ENCODE peak calls at places on chromosomes 1 and 21, in ten cellular contexts. Y is tibial nerve; E is CD4-positive, alpha-beta T cell; Q is AG09319; N is HFFc6; U is AG10803; I is fibroblast of lung; G is HL-60; R is lung; A is HCT116. D is an unnamed sample.

GRCh38 chr1:196680107-196680506 is 28.3 kb downstream of the CFH start:
- DNase-seq in Y (no peak), E (no peak), Q (no peak), N (no peak), U (peak), I (peak), G (no peak), R (no peak), A (no peak), D (no peak)

GRCh38 chr1:44941424-44942324 is 44.7 kb downstream of the EIF2B3 start:
- DNase-seq in Y (no peak), E (no peak), Q (no peak), N (no peak), U (no peak), I (no peak), G (no peak), R (no peak), A (no peak), D (no peak)

GRCh38 chr21:31413698-31414097 is 69.6 kb upstream of the TIAM1 start:
- DNase-seq in Y (no peak), E (no peak), Q (no peak), N (no peak), U (no peak), I (no peak), G (no peak), R (no peak), A (no peak), D (no peak)

GRCh38 chr1:210072891-210073509 is 135.0 kb downstream of the SYT14 start:
- DNase-seq in Y (no peak), E (no peak), Q (no peak), N (no peak), U (no peak), I (no peak), G (no peak), R (no peak), A (no peak), D (no peak)

GRCh38 chr1:209743145-209743482 is 12.7 kb upstream of the TRAF3IP3 start:
- DNase-seq in Y (peak), E (no peak), Q (peak), N (peak), U (peak), I (peak), G (no peak), R (no peak), A (no peak), D (no peak)

GRCh38 chr1:160726114-160726497 is 12.9 kb upstream of the SLAMF7 start:
- DNase-seq in Y (no peak), E (no peak), Q (no peak), N (peak), U (no peak), I (no peak), G (no peak), R (no peak), A (no peak), D (no peak)

GRCh38 chr1:205970486-205970885 is 27.2 kb upstream of the SLC26A9 start:
- DNase-seq in Y (no peak), E (no peak), Q (no peak), N (peak), U (peak), I (no peak), G (no peak), R (no peak), A (no peak), D (no peak)

GRCh38 chr1:227280836-227281235 is 37.5 kb downstream of the CDC42BPA start:
- DNase-seq in Y (no peak), E (no peak), Q (no peak), N (no peak), U (no peak), I (no peak), G (no peak), R (no peak), A (no peak), D (no peak)

GRCh38 chr1:149844096-149844495 is 55.3 kb upstream of the BOLA1 start:
- DNase-seq in Y (no peak), E (no peak), Q (no peak), N (peak), U (peak), I (peak), G (peak), R (no peak), A (no peak), D (no peak)

GRCh38 chr1:109208431-109208830 is 5.3 kb upstream of the SARS1 start:
- DNase-seq in Y (no peak), E (no peak), Q (no peak), N (no peak), U (no peak), I (no peak), G (no peak), R (no peak), A (no peak), D (no peak)

GRCh38 chr1:201882665-201883132 is 6.0 kb upstream of the SHISA4 start:
- DNase-seq in Y (no peak), E (no peak), Q (no peak), N (peak), U (peak), I (peak), G (peak), R (no peak), A (peak), D (no peak)

GRCh38 chr1:247111636-247112478 is 7.7 kb upstream of the ZNF669 start:
- DNase-seq in Y (peak), E (no peak), Q (peak), N (peak), U (peak), I (peak), G (no peak), R (peak), A (no peak), D (no peak)

GRCh38 chr1:56516539-56517252 is 62.7 kb downstream of the PLPP3 start:
- DNase-seq in Y (no peak), E (no peak), Q (no peak), N (peak), U (peak), I (peak), G (peak), R (peak), A (peak), D (no peak)

GRCh38 chr1:117093091-117093534 is 28.4 kb downstream of the TRIM45 start:
- DNase-seq in Y (no peak), E (no peak), Q (peak), N (peak), U (peak), I (peak), G (no peak), R (no peak), A (no peak), D (no peak)

GRCh38 chr1:156365754-156366153 is 3.3 kb upstream of the RHBG start:
- DNase-seq in Y (no peak), E (no peak), Q (no peak), N (no peak), U (no peak), I (no peak), G (no peak), R (no peak), A (no peak), D (no peak)

GRCh38 chr1:9413143-9413876 is 120.6 kb downstream of the SPSB1 start:
- DNase-seq in Y (peak), E (peak), Q (peak), N (peak), U (peak), I (peak), G (peak), R (no peak), A (peak), D (no peak)

GRCh38 chr1:225896937-225897549 is 8.1 kb upstream of the LEFTY1 start:
- DNase-seq in Y (no peak), E (peak), Q (no peak), N (no peak), U (no peak), I (no peak), G (peak), R (no peak), A (peak), D (no peak)

GRCh38 chr21:31848339-31848985 is 24.4 kb upstream of the HUNK start:
- DNase-seq in Y (no peak), E (no peak), Q (no peak), N (no peak), U (no peak), I (no peak), G (no peak), R (no peak), A (no peak), D (no peak)

GRCh38 chr1:17244826-17245740 is 3.8 kb upstream of the PADI3 start:
- DNase-seq in Y (no peak), E (no peak), Q (no peak), N (no peak), U (no peak), I (no peak), G (no peak), R (no peak), A (no peak), D (no peak)

GRCh38 chr1:230306158-230306557 is 120.0 kb downstream of the PGBD5 start:
- DNase-seq in Y (no peak), E (no peak), Q (no peak), N (no peak), U (no peak), I (no peak), G (peak), R (no peak), A (no peak), D (no peak)

GRCh38 chr1:110390096-110390495 is 730 bp downstream of the SLC16A4 start:
- DNase-seq in Y (peak), E (no peak), Q (peak), N (peak), U (peak), I (peak), G (no peak), R (peak), A (no peak), D (no peak)

GRCh38 chr1:31577515-31578191 is 1.3 kb downstream of the TINAGL1 start:
- DNase-seq in Y (no peak), E (no peak), Q (no peak), N (peak), U (peak), I (peak), G (no peak), R (peak), A (no peak), D (no peak)

GRCh38 chr1:201708691-201709090 is 120.3 kb upstream of the IPO9 start:
- DNase-seq in Y (no peak), E (no peak), Q (no peak), N (no peak), U (no peak), I (no peak), G (no peak), R (no peak), A (no peak), D (no peak)

GRCh38 chr21:22260274-22260673 is 1262.1 kb downstream of the NCAM2 start:
- DNase-seq in Y (no peak), E (no peak), Q (no peak), N (no peak), U (no peak), I (no peak), G (no peak), R (no peak), A (no peak), D (no peak)

GRCh38 chr21:45768011-45768740 is 124.7 kb downstream of the PCBP3 start:
- DNase-seq in Y (no peak), E (no peak), Q (no peak), N (no peak), U (peak), I (peak), G (no peak), R (no peak), A (no peak), D (no peak)

GRCh38 chr1:2979191-2980072 is 41.8 kb upstream of the ACTRT2 start:
- DNase-seq in Y (no peak), E (no peak), Q (no peak), N (no peak), U (no peak), I (no peak), G (no peak), R (no peak), A (no peak), D (no peak)

DNA sequence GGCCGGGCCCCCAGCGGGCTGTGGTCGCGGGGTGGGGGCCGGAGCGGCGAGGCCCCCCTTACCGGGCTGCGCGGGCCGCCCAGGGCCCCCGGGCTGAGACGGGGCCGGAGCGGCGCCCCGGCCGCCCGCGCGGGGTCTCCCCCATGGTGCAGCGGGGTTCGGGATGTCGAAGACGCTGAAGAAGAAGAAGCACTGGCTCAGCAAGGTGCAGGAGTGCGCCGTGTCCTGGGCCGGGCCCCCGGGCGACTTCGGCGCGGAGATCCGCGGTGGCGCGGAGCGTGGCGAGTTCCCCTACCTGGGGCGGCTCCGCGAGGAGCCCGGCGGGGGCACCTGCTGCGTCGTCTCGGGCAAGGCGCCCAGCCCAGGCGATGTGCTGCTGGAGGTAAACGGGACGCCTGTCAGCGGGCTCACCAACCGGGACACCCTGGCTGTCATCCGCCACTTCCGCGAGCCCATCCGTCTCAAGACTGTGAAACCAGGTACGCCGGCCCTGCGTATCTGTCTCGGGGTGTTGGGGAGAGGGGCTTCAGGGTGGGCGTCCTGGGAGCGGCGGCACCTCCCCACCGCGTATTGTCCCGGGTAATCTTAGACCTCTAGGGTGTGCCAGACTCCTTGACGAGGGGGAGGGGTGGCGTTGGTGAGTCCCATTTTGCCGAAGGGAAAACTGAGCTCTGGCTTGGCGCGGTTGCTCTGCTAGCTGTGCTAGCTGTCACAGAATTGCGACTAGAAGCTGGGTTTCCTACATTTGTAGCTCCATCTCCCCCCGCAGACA is 742 bp downstream of the MAGI3 start:
- DNase-seq in Y (peak), E (peak), Q (no peak), N (peak), U (peak), I (peak), G (peak), R (peak), A (no peak), D (no peak)
- TF ChIP-seq CTCF in Y (no peak), E (no peak), Q (peak), N (no peak), U (no peak), I (no peak), G (no peak), R (no peak), A (peak), D (no peak)

GRCh38 chr1:228416217-228416971 is at the start of gene TRIM17:
- DNase-seq in Y (no peak), E (no peak), Q (no peak), N (no peak), U (no peak), I (no peak), G (no peak), R (peak), A (no peak), D (no peak)
- TF ChIP-seq CTCF in Y (peak), E (no peak), Q (peak), N (no peak), U (peak), I (peak), G (no peak), R (no peak), A (no peak), D (no peak)

DNA sequence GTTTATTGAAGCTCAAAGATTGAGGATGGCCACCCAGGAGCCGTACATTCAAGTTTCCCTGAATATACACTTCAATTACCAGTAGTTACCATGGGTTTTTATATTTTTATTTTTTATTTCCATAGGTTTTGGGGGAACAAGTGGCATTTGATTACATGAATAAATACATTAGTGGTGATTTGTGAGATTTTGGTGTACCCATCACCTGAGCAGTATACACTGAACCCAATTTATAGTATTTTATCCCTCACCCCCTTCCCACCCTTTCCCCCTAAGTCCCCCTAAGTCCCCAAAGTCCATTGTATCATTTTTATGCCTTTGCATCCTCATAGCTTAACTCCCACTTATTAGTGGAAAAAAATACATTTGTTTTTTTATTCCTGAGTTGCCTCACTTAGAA is 791.4 kb downstream of the BRINP3 start:
- DNase-seq in Y (no peak), E (no peak), Q (no peak), N (no peak), U (no peak), I (no peak), G (no peak), R (no peak), A (no peak), D (no peak)
- TF ChIP-seq CTCF in Y (no peak), E (no peak), Q (no peak), N (no peak), U (no peak), I (no peak), G (no peak), R (no peak), A (no peak), D (no peak)

GRCh38 chr21:36232641-36233040 is 76.0 kb downstream of the DOP1B start:
- DNase-seq in Y (no peak), E (no peak), Q (no peak), N (no peak), U (no peak), I (no peak), G (no peak), R (no peak), A (no peak), D (no peak)

GRCh38 chr21:36237441-36237840 is 80.8 kb downstream of the DOP1B start:
- DNase-seq in Y (no peak), E (no peak), Q (no peak), N (no peak), U (no peak), I (no peak), G (no peak), R (no peak), A (no peak), D (no peak)

GRCh38 chr21:36236052-36236730 is 79.6 kb downstream of the DOP1B start:
- DNase-seq in Y (no peak), E (no peak), Q (no peak), N (no peak), U (no peak), I (no peak), G (no peak), R (no peak), A (no peak), D (no peak)

GRCh38 chr21:36239585-36239984 is 80.4 kb upstream of the MORC3 start:
- DNase-seq in Y (no peak), E (no peak), Q (no peak), N (no peak), U (no peak), I (no peak), G (no peak), R (no peak), A (no peak), D (no peak)

GRCh38 chr21:36235058-36235582 is 78.5 kb downstream of the DOP1B start:
- DNase-seq in Y (no peak), E (no peak), Q (no peak), N (no peak), U (no peak), I (no peak), G (no peak), R (no peak), A (no peak), D (no peak)
- TF ChIP-seq CTCF in Y (no peak), E (no peak), Q (no peak), N (no peak), U (no peak), I (no peak), G (no peak), R (no peak), A (no peak), D (no peak)

GRCh38 chr1:221948459-221948858 is 206.6 kb upstream of the DUSP10 start:
- DNase-seq in Y (no peak), E (no peak), Q (no peak), N (no peak), U (no peak), I (no peak), G (no peak), R (no peak), A (no peak), D (no peak)

GRCh38 chr1:221946768-221947167 is 204.9 kb upstream of the DUSP10 start:
- DNase-seq in Y (no peak), E (no peak), Q (no peak), N (no peak), U (no peak), I (no peak), G (no peak), R (no peak), A (no peak), D (no peak)

GRCh38 chr1:221947731-221948130 is 205.8 kb upstream of the DUSP10 start:
- DNase-seq in Y (no peak), E (no peak), Q (no peak), N (no peak), U (no peak), I (no peak), G (no peak), R (no peak), A (no peak), D (no peak)

GRCh38 chr1:221944247-221944870 is 202.5 kb upstream of the DUSP10 start:
- DNase-seq in Y (no peak), E (no peak), Q (no peak), N (no peak), U (no peak), I (no peak), G (no peak), R (no peak), A (no peak), D (no peak)

DNA sequence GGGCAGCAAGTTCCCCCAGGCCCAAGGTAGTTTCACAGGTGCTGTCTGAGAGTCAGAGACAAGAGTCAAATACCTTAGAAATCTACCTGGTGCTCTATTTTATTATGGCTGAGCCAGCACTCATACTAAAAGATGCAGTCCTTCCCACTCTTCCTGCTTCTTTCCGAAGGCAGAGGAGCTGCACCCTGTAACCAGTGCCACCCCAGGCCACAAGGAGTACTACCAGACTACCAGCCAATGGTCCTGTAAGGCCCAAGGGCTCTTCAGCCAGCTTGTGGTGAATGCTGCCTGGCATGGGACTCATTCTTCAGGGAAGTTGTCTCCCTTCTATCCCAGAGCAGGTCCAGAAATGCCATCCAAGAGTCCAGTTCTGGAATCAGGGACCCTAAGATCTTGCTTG is 203.8 kb upstream of the DUSP10 start:
- DNase-seq in Y (no peak), E (no peak), Q (no peak), N (no peak), U (no peak), I (no peak), G (no peak), R (no peak), A (no peak), D (no peak)
- TF ChIP-seq CTCF in Y (no peak), E (no peak), Q (no peak), N (no peak), U (no peak), I (no peak), G (no peak), R (no peak), A (peak), D (no peak)

D was measured in D721Med.